ENCODE peak calls at places on chromosomes 5 and 9, in seven cellular contexts. P, V, B, M, F, K and T are unnamed samples.

GRCh38 chr5:96855041-96855872 is 21.0 kb upstream of the ERAP2 start:
- DNase-seq in B (no peak), K (no peak), P (no peak), V (peak), M (no peak), F (peak), T (no peak)

GRCh38 chr9:117265253-117265652 is 149.6 kb downstream of the ASTN2 start:
- DNase-seq in M (no peak), B (no peak), F (no peak), P (no peak), V (no peak), K (no peak), T (no peak)

GRCh38 chr5:135341696-135342095 is 57.3 kb downstream of the MACROH2A1 start:
- DNase-seq in M (no peak), P (no peak), K (no peak), V (no peak), F (no peak), B (no peak), T (no peak)

GRCh38 chr5:13934125-13934524 is 10.4 kb downstream of the DNAH5 start:
- DNase-seq in V (no peak), F (no peak), P (no peak), M (no peak), B (no peak), K (no peak), T (no peak)

GRCh38 chr9:546235-546634 is 295.3 kb upstream of the DMRT1 start:
- DNase-seq in F (no peak), B (no peak), P (no peak), V (no peak), K (no peak), M (no peak), T (no peak)

GRCh38 chr9:5671711-5672353 is 42.9 kb downstream of the RIC1 start:
- DNase-seq in M (no peak), V (no peak), B (no peak), K (no peak), P (no peak), F (no peak), T (no peak)

GRCh38 chr5:143403357-143403606 is 204 bp downstream of the NR3C1 start:
- DNase-seq in P (no peak), M (no peak), K (no peak), B (no peak), F (no peak), V (no peak), T (no peak)

GRCh38 chr5:60649288-60649917 is 50.6 kb downstream of the DEPDC1B start:
- DNase-seq in B (no peak), K (no peak), F (peak), V (no peak), P (peak), M (no peak), T (no peak)

GRCh38 chr5:163408311-163408923 is 29.0 kb upstream of the CCNG1 start:
- DNase-seq in P (peak), K (peak), F (peak), V (peak), B (peak), M (peak), T (no peak)

GRCh38 chr5:176747670-176748072 is 62.7 kb upstream of the UNC5A start:
- DNase-seq in P (no peak), V (no peak), M (no peak), F (no peak), K (no peak), B (no peak), T (no peak)

GRCh38 chr9:112124156-112124555 is 50.9 kb downstream of the SUSD1 start:
- DNase-seq in P (no peak), F (no peak), V (no peak), K (no peak), B (peak), M (no peak), T (no peak)

GRCh38 chr9:110111868-110112267 is 96.1 kb downstream of the C9orf152 start:
- DNase-seq in K (no peak), F (no peak), V (no peak), B (no peak), M (no peak), P (no peak), T (no peak)

GRCh38 chr9:128568470-128569083 is 16.2 kb downstream of the SPTAN1 start:
- DNase-seq in M (no peak), K (no peak), P (no peak), B (no peak), F (no peak), V (no peak), T (no peak)

DNA sequence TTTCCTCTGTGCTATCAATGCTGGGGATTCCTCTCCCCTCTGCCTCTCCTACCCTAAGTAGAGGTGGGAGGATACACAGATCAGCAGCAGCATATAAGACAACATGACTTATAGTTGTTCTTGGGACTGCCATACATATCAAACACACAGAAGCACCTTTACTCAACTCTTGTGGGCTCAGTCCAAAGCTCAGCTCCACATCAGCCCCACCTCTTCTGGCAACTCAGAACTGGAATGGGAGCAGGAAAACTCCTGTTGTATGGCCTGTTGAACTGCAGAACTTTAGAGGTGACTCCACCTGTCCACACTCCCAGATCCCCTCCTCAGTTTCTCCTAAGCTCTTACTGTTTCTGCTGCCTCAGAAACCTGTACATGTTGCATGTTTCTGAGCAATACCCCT is 127.8 kb downstream of the SV2C start:
- DNase-seq in F (no peak), K (no peak), P (no peak), B (no peak), V (peak), M (no peak), T (no peak)
- H3K27ac ChIP-seq in F (no peak), K (no peak), P (no peak), B (no peak), V (no peak), M (no peak), T (no peak)

GRCh38 chr9:4489919-4490704 is at the start of gene SLC1A1:
- DNase-seq in M (peak), V (peak), K (peak), B (peak), F (no peak), P (peak), T (peak)
- H3K4me3 ChIP-seq in M (peak), V (peak), K (peak), B (peak), F (peak), P (peak), T (peak)

DNA sequence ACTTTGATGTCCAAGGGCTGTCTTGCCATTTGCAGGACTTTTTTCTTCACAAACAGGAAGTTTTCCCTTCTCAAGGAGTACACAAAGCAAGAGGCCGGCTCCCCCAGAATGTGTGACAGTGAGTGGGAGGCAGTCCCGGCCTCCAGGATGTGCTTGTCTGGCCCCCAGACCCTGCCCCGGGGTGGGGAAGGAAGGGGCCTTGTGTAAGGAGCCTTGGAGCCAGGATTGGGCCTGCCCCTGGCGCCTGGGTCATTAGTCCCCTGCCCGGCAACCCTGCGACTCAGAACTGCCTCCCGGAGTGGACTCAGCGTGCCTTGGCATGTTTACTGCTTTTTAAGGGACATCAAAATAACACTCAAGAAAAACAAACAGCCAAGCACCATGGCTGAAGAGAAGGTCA is 83.2 kb upstream of the SMIM23 start:
- DNase-seq in K (peak), P (no peak), F (no peak), M (no peak), V (no peak), B (no peak), T (no peak)
- TF ChIP-seq CTCF in K (no peak), P (no peak), F (no peak), M (no peak), V (no peak), B (no peak), T (no peak)

GRCh38 chr5:108124591-108124990 is 257.3 kb downstream of the FBXL17 start:
- DNase-seq in V (no peak), B (no peak), M (no peak), F (no peak), K (no peak), P (no peak), T (no peak)
- H3K27ac ChIP-seq in V (no peak), B (no peak), M (no peak), F (no peak), K (no peak), P (no peak), T (no peak)

DNA sequence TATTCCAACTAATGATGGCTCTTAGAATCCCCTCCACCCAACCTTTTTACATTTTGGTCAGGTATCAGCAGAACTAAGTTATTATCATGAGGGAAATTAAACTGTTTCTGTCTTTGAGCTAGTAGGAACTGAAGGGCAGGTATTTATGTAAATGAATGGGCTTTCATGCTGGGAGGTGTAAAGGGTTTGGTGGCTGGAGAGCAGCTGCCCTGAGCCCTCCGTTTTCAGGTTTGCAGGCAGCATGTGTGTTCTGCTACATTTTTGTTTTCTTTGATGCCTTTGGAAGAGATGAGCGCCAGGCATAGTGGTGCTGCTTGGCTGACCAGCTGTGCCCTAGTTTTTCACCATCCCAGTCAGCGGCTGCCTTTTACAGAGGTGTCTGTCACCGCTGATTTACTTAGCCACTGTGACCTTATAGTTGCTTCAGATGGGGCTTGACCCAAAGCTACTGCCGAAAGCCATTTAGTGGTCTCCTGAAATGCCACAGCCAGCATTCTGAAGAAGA is 231.9 kb downstream of the MAST4 start:
- DNase-seq in B (no peak), P (no peak), K (no peak), M (no peak), F (no peak), V (no peak), T (no peak)
- H3K4me3 ChIP-seq in B (no peak), P (peak), K (peak), M (peak), F (peak), V (peak), T (peak)